ENCODE peak calls at places on chromosomes 1 and 21, in four cellular contexts. F is H1; A is activated CD8-positive, alpha-beta T cell treated with anti-CD3 and anti-CD28 coated beads for 36 hours; Y is Calu3. V is an unnamed sample.
A peak's percentile ranks its signal among the peaks of the same experiment; 100 is the strongest.

GRCh38 chr1:150971583-150972416 is 2.8 kb downstream of the CERS2 start:
- DNase-seq in A (peak; percentile 50), Y (no peak), F (no peak), V (no peak)

GRCh38 chr1:157197906-157198435 is 59.8 kb upstream of the ETV3 start:
- DNase-seq in F (no peak), Y (no peak), A (no peak), V (no peak)

GRCh38 chr1:67618285-67619018 is 66.5 kb upstream of the GADD45A start:
- DNase-seq in F (no peak), Y (no peak), A (no peak), V (no peak)

GRCh38 chr1:52726265-52727113 is at the start of gene ZYG11B:
- DNase-seq in A (peak; percentile 90), F (no peak), Y (peak; percentile 91), V (peak; percentile 91)

GRCh38 chr1:201013031-201013485 is 10.5 kb downstream of the KIF21B start:
- DNase-seq in Y (no peak), F (no peak), A (peak; percentile 57), V (no peak)

GRCh38 chr21:43959231-43960041 is 52.7 kb upstream of the TRAPPC10 start:
- DNase-seq in F (no peak), Y (no peak), A (peak; percentile 17), V (no peak)

GRCh38 chr21:38289697-38290096 is 32.9 kb downstream of the KCNJ15 start:
- DNase-seq in A (no peak), F (no peak), Y (no peak), V (no peak)

GRCh38 chr1:17438176-17438976 is 1.1 kb downstream of the RCC2 start:
- DNase-seq in A (peak; percentile 91), Y (peak; percentile 73), F (no peak), V (peak; percentile 75)

GRCh38 chr21:42107881-42108553 is 36.9 kb downstream of the UMODL1 start:
- DNase-seq in A (peak; percentile 75), F (peak; percentile 50), Y (peak; percentile 57), V (peak; percentile 78)

GRCh38 chr1:99438656-99439055 is 174.4 kb downstream of the PLPPR4 start:
- DNase-seq in A (no peak), Y (no peak), F (no peak), V (no peak)

GRCh38 chr1:232704256-232704655 is 74.3 kb upstream of the SIPA1L2 start:
- DNase-seq in Y (no peak), A (no peak), F (no peak), V (no peak)

GRCh38 chr1:52008074-52008809 is 17.7 kb upstream of the RAB3B start:
- DNase-seq in A (no peak), Y (no peak), F (no peak), V (no peak)

GRCh38 chr1:42774928-42775549 is 8.0 kb downstream of the C1orf50 start:
- DNase-seq in F (no peak), A (peak; percentile 14), Y (no peak), V (no peak)

GRCh38 chr1:57674803-57675202 is 250.9 kb upstream of the DAB1 start:
- DNase-seq in Y (no peak), A (no peak), F (no peak), V (no peak)

GRCh38 chr1:66331641-66332523 is 202.1 kb upstream of the SGIP1 start:
- DNase-seq in F (no peak), Y (peak; percentile 67), A (peak; percentile 70), V (peak; percentile 77)

GRCh38 chr1:117929340-117930172 is at the start of the genes GDAP2 and WDR3:
- DNase-seq in Y (peak; percentile 92), A (peak; percentile 98), F (peak; percentile 92), V (peak; percentile 91)

GRCh38 chr1:232377494-232377770 is 252.5 kb downstream of the SIPA1L2 start:
- DNase-seq in A (peak; percentile 40), F (no peak), Y (no peak), V (no peak)

GRCh38 chr1:85888961-85889360 is 180.7 kb upstream of the ZNHIT6 start:
- DNase-seq in Y (no peak), F (no peak), A (no peak), V (no peak)

GRCh38 chr1:85884372-85885035 is 176.3 kb upstream of the ZNHIT6 start:
- DNase-seq in Y (no peak), A (no peak), F (no peak), V (no peak)
- TF ChIP-seq CTCF in Y (peak; percentile 63), A (no peak), F (peak; percentile 29), V (peak; percentile 83)

DNA sequence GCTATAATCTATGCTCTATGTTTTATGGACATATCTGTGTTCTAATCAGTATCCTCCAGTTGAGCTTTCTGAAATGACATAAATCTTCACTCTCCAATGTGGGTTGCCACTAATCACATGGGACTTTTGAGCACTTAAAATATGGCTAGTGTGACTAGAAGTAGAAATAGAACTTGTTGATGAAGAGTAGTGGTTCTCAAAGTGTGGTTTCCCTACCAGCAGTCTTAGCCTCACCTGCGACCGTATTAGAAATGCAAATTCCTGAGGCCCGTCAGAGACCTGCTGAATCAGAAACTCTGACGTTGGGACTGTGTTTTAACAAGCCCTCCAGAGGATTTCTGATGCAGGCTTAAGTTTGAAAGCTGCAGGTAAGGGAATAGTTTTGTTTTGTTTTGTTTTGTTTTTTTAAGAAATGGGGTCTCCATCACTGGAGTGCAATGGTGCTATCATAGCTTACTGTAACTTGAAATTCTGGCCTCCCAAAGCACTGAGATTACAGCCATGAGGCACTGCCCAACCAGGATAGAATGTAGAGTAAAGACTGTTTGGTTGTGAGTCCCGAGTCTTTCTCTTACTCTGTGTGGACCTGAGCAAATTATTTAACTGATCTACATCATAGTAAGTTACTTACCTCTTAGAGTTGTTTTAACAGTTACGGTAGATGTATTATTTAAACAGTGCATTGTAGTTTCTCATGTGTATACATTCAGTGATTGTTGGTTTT is 21.7 kb downstream of the GLRX2 start:
- DNase-seq in A (no peak), F (no peak), Y (no peak), V (no peak)
- TF ChIP-seq CTCF in A (no peak), F (no peak), Y (no peak), V (no peak)

GRCh38 chr1:19441048-19441447 is 44.3 kb downstream of the CAPZB start:
- DNase-seq in F (no peak), Y (no peak), A (no peak), V (no peak)
- TF ChIP-seq CTCF in F (no peak), Y (no peak), A (no peak), V (no peak)

DNA sequence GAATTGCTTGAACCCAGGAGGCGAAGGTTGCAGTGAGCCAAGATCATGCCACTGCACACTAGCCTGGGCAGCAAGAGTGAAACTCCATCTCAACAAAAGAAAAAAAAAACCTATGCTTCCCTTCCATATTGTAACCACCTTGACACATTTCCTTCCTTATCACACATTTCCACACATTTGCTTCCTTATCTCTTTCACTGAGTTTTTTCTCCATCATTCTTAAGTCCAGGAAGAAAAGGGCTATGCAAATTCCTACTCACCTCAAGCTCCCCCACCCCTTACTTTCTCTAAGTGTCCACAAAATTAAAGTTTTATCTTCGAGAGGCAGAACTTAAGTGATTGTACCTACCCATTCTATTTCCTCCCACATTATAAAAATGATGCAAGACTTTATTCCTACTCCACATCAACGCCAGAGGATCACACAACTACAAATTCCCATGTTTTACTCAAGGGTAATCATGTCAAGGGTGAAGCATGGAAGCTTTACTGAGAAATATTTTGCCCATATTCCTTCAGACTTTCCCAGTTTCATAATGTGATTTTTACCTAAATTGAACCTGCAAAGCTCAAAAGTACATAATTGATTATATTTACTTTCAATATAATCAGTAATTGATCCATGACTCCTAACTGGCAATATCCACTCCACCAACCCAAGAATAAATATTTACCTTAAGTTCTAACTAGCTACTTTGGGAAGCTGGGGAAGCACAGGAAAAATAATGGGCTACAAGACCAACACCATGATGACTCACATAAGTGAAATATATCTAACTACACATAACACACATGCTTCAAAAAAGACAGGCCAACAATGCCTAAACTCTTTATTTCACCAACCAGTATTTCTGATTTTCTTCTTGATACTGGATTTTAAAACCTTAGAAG is 9.3 kb downstream of the WDR77 start:
- DNase-seq in Y (no peak), F (no peak), A (no peak), V (no peak)
- TF ChIP-seq CTCF in Y (no peak), F (no peak), A (no peak), V (no peak)

V was measured in endothelial cell.